ENCODE peak calls at places on chromosomes 2 and 18, in five cellular contexts. D is GM23248, C is endothelial cell of umbilical vein, G is HepG2, T is neural progenitor cell. Z is an unnamed sample.

GRCh38 chr18:45666520-45666919 is 51.2 kb downstream of the SLC14A2 start:
- DNase-seq in G (peak; percentile 18), T (no peak), C (no peak), D (no peak), Z (no peak)

GRCh38 chr2:239947361-239948045 is 77.6 kb downstream of the NDUFA10 start:
- DNase-seq in T (peak; percentile 35), D (no peak), G (no peak), C (no peak), Z (no peak)

GRCh38 chr2:141501743-141502142 is 629.1 kb downstream of the LRP1B start:
- DNase-seq in C (no peak), D (no peak), G (no peak), T (no peak), Z (no peak)

GRCh38 chr2:88919087-88919738 is 227.7 kb downstream of the RPIA start:
- DNase-seq in C (peak; percentile 29), T (no peak), D (peak; percentile 57), G (peak; percentile 31), Z (no peak)

GRCh38 chr18:76441668-76442412 is 53.2 kb downstream of the ZNF516 start:
- DNase-seq in G (no peak), T (no peak), D (no peak), C (no peak), Z (no peak)

GRCh38 chr2:182057002-182057401 is 71.3 kb downstream of the PPP1R1C start:
- DNase-seq in D (no peak), C (no peak), G (no peak), T (no peak), Z (no peak)

GRCh38 chr2:63668000-63668399 is 79.2 kb downstream of the MDH1 start:
- DNase-seq in T (no peak), D (no peak), C (no peak), G (no peak), Z (no peak)

GRCh38 chr2:232870766-232871371 is 805 bp downstream of the SNORC start:
- DNase-seq in G (no peak), D (no peak), T (no peak), C (no peak), Z (no peak)

GRCh38 chr2:98372121-98372520 is 25.9 kb downstream of the CNGA3 start:
- DNase-seq in G (no peak), T (peak; percentile 12), C (no peak), D (no peak), Z (no peak)

GRCh38 chr18:79863161-79863945 is 65.6 kb downstream of the KCNG2 start:
- DNase-seq in G (no peak), D (no peak), C (no peak), T (no peak), Z (no peak)

GRCh38 chr2:19435815-19436214 is 77.4 kb upstream of the OSR1 start:
- DNase-seq in C (no peak), T (no peak), D (peak; percentile 38), G (no peak), Z (no peak)

GRCh38 chr2:70944291-70944690 is 8.6 kb downstream of the ATP6V1B1 start:
- DNase-seq in D (no peak), C (no peak), T (no peak), G (no peak), Z (no peak)

GRCh38 chr18:12254137-12254819 is at the start of gene CIDEA:
- DNase-seq in T (peak; percentile 86), D (peak; percentile 49), C (no peak), G (no peak), Z (no peak)

GRCh38 chr2:20282916-20283592 is 58.1 kb upstream of the SDC1 start:
- DNase-seq in D (no peak), T (no peak), C (peak; percentile 41), G (no peak), Z (no peak)

GRCh38 chr2:3192920-3193319 is 184.7 kb downstream of the EIPR1 start:
- DNase-seq in C (no peak), G (no peak), T (no peak), D (no peak), Z (no peak)

GRCh38 chr2:15177103-15177502 is 384.0 kb downstream of the NBAS start:
- DNase-seq in D (peak; percentile 37), T (no peak), G (no peak), C (no peak), Z (no peak)

GRCh38 chr2:109525836-109526235 is 87.9 kb downstream of the SEPTIN10 start:
- DNase-seq in D (no peak), G (no peak), T (peak; percentile 21), C (no peak), Z (no peak)

GRCh38 chr18:23137788-23138216 is 2.5 kb downstream of the CABLES1 start:
- DNase-seq in G (no peak), D (no peak), C (no peak), T (no peak), Z (no peak)
- H4K20me1 ChIP-seq in G (no peaks in the 10 kb centered on the region), D (no peaks in the 10 kb centered on the region), C (no peaks in the 10 kb centered on the region), T (peaks cover 11% of the 10 kb centered on the region), Z (no peaks in the 10 kb centered on the region)

GRCh38 chr2:177265834-177266817 is 1.6 kb upstream of the NFE2L2 start:
- DNase-seq in G (peak; percentile 85), D (peak; percentile 42), T (no peak), C (peak; percentile 43), Z (no peak)
- H2AFZ ChIP-seq in G (no peak overlapping the region), D (peak overlapping the region; percentile 86), T (no peak overlapping the region), C (no peak overlapping the region), Z (peak overlapping the region; percentile 84)

DNA sequence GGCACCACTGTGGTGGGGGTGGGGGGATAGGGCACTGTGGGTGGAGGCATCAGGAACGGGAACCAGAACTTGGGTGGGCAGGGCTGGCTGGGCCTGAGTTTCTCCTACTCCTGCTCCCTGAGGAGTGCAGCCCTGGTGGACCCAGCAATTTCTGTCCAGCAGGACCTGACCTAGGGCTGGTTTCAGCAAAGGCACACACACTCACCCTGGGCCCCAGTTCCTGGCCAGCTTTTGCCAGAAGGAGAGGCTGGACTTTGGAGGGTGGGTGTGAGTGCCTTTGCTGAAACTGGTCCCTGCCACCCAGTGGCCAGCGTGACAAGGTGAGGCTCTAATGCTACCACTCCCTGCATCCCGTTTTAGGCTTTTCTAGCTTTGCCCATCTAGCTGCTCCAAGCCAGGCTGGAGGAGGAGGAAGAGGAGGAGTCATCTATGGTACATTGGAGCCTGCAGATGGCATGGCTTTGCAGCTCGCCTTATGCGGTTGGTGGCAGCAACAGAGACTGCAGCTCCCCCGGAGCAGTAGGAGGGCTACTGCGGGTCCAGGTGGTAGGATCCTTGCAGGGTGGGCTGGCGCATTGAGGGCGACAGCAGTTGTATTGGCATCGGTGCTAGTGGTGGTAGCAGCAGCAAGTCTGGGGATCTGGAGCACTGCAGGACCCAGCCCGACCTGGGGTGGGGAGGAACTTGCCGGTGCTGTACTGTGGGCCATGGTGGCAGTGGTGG is 40.4 kb upstream of the IMP4 start:
- DNase-seq in T (no peak), G (no peak), C (no peak), D (no peak), Z (no peak)
- H3K9ac ChIP-seq in T (no peak overlapping the region), G (no peak overlapping the region), C (no peak overlapping the region), D (no peak overlapping the region), Z (no peak overlapping the region)

GRCh38 chr2:115075800-115076199 is 633.4 kb downstream of the DPP10 start:
- DNase-seq in C (no peak), T (no peak), G (no peak), D (no peak), Z (no peak)

GRCh38 chr2:115071534-115071933 is 629.1 kb downstream of the DPP10 start:
- DNase-seq in C (no peak), T (no peak), G (no peak), D (no peak), Z (no peak)
- H4K20me1 ChIP-seq in C (no peaks in the 10 kb centered on the region), T (no peaks in the 10 kb centered on the region), G (no peaks in the 10 kb centered on the region), D (no peaks in the 10 kb centered on the region), Z (no peaks in the 10 kb centered on the region)

GRCh38 chr2:78967294-78967693 is 58.2 kb upstream of the REG3G start:
- DNase-seq in C (no peak), D (no peak), G (peak; percentile 82), T (no peak), Z (no peak)
- H2AFZ ChIP-seq in C (no peak overlapping the region), D (no peak overlapping the region), G (no peak overlapping the region), T (no peak overlapping the region), Z (no peak overlapping the region)

Z was measured in keratinocyte.